ENCODE peak calls at places on chromosomes 4 and X, in nine cellular contexts. One of them, this sample, is unnamed.

GRCh38 chr4:144712775-144713174 is 66.8 kb downstream of the HHIP start:
- DNase-seq in H7: no peak
- DNase-seq in posterior vena cava: no peak
- DNase-seq in iris pigment epithelial cell: no peak
- DNase-seq in mammary epithelial cell: peak
- DNase-seq in colonic mucosa: no peak
- DNase-seq in activated CD4-positive, alpha-beta T cell treated with anti-CD3 and anti-CD28 coated beads for 1 hour: no peak
- DNase-seq in posterior cingulate gyrus: no peak
- DNase-seq in CD8-positive, alpha-beta T cell: no peak
- DNase-seq in this sample: no peak

GRCh38 chrX:31099536-31100090 is 27.8 kb upstream of the FTHL17 start:
- DNase-seq in mammary epithelial cell: peak
- DNase-seq in colonic mucosa: no peak
- DNase-seq in posterior cingulate gyrus: no peak
- DNase-seq in H7: no peak
- DNase-seq in CD8-positive, alpha-beta T cell: no peak
- DNase-seq in posterior vena cava: no peak
- DNase-seq in activated CD4-positive, alpha-beta T cell treated with anti-CD3 and anti-CD28 coated beads for 1 hour: no peak
- DNase-seq in iris pigment epithelial cell: peak
- DNase-seq in this sample: no peak

GRCh38 chr4:148443550-148444295 is 1.5 kb upstream of the NR3C2 start:
- DNase-seq in colonic mucosa: peak
- DNase-seq in H7: peak
- DNase-seq in CD8-positive, alpha-beta T cell: peak
- DNase-seq in activated CD4-positive, alpha-beta T cell treated with anti-CD3 and anti-CD28 coated beads for 1 hour: peak
- DNase-seq in posterior vena cava: peak
- DNase-seq in posterior cingulate gyrus: peak
- DNase-seq in mammary epithelial cell: no peak
- DNase-seq in iris pigment epithelial cell: peak
- DNase-seq in this sample: peak

GRCh38 chr4:73901031-73901430 is 31.8 kb downstream of the CXCL1 start:
- DNase-seq in CD8-positive, alpha-beta T cell: no peak
- DNase-seq in posterior vena cava: no peak
- DNase-seq in mammary epithelial cell: peak
- DNase-seq in posterior cingulate gyrus: no peak
- DNase-seq in H7: no peak
- DNase-seq in activated CD4-positive, alpha-beta T cell treated with anti-CD3 and anti-CD28 coated beads for 1 hour: no peak
- DNase-seq in iris pigment epithelial cell: no peak
- DNase-seq in colonic mucosa: no peak
- DNase-seq in this sample: no peak

GRCh38 chr4:187321741-187322140 is 598.1 kb upstream of the FAT1 start:
- DNase-seq in CD8-positive, alpha-beta T cell: no peak
- DNase-seq in posterior vena cava: no peak
- DNase-seq in iris pigment epithelial cell: peak
- DNase-seq in activated CD4-positive, alpha-beta T cell treated with anti-CD3 and anti-CD28 coated beads for 1 hour: no peak
- DNase-seq in mammary epithelial cell: no peak
- DNase-seq in posterior cingulate gyrus: no peak
- DNase-seq in H7: no peak
- DNase-seq in colonic mucosa: no peak
- DNase-seq in this sample: no peak

GRCh38 chr4:182554736-182555135 is 311.5 kb downstream of the TENM3 start:
- DNase-seq in H7: no peak
- DNase-seq in colonic mucosa: no peak
- DNase-seq in CD8-positive, alpha-beta T cell: no peak
- DNase-seq in posterior cingulate gyrus: no peak
- DNase-seq in activated CD4-positive, alpha-beta T cell treated with anti-CD3 and anti-CD28 coated beads for 1 hour: no peak
- DNase-seq in posterior vena cava: no peak
- DNase-seq in iris pigment epithelial cell: no peak
- DNase-seq in mammary epithelial cell: no peak
- DNase-seq in this sample: no peak

GRCh38 chr4:3365871-3366842 is 73.3 kb downstream of the RGS12 start:
- DNase-seq in mammary epithelial cell: no peak
- DNase-seq in colonic mucosa: no peak
- DNase-seq in H7: peak
- DNase-seq in posterior vena cava: no peak
- DNase-seq in CD8-positive, alpha-beta T cell: no peak
- DNase-seq in activated CD4-positive, alpha-beta T cell treated with anti-CD3 and anti-CD28 coated beads for 1 hour: no peak
- DNase-seq in iris pigment epithelial cell: no peak
- DNase-seq in posterior cingulate gyrus: no peak
- DNase-seq in this sample: no peak

GRCh38 chrX:96721398-96721797 is 36.8 kb downstream of the DIAPH2 start:
- DNase-seq in mammary epithelial cell: no peak
- DNase-seq in CD8-positive, alpha-beta T cell: no peak
- DNase-seq in posterior cingulate gyrus: no peak
- DNase-seq in activated CD4-positive, alpha-beta T cell treated with anti-CD3 and anti-CD28 coated beads for 1 hour: no peak
- DNase-seq in colonic mucosa: no peak
- DNase-seq in posterior vena cava: no peak
- DNase-seq in iris pigment epithelial cell: peak
- DNase-seq in H7: no peak
- DNase-seq in this sample: no peak

GRCh38 chrX:48989483-48989882 is 12.6 kb downstream of the GRIPAP1 start:
- DNase-seq in colonic mucosa: no peak
- DNase-seq in iris pigment epithelial cell: no peak
- DNase-seq in posterior cingulate gyrus: no peak
- DNase-seq in activated CD4-positive, alpha-beta T cell treated with anti-CD3 and anti-CD28 coated beads for 1 hour: no peak
- DNase-seq in H7: no peak
- DNase-seq in posterior vena cava: no peak
- DNase-seq in CD8-positive, alpha-beta T cell: no peak
- DNase-seq in mammary epithelial cell: no peak
- DNase-seq in this sample: peak

GRCh38 chr4:105966046-105966445 is 70.8 kb downstream of the NPNT start:
- DNase-seq in H7: no peak
- DNase-seq in mammary epithelial cell: peak
- DNase-seq in posterior vena cava: no peak
- DNase-seq in CD8-positive, alpha-beta T cell: no peak
- DNase-seq in iris pigment epithelial cell: peak
- DNase-seq in activated CD4-positive, alpha-beta T cell treated with anti-CD3 and anti-CD28 coated beads for 1 hour: no peak
- DNase-seq in posterior cingulate gyrus: no peak
- DNase-seq in colonic mucosa: no peak
- DNase-seq in this sample: no peak

GRCh38 chr4:157075811-157076577 is at the start of gene GLRB:
- DNase-seq in colonic mucosa: no peak
- DNase-seq in mammary epithelial cell: peak
- DNase-seq in activated CD4-positive, alpha-beta T cell treated with anti-CD3 and anti-CD28 coated beads for 1 hour: no peak
- DNase-seq in CD8-positive, alpha-beta T cell: no peak
- DNase-seq in posterior vena cava: peak
- DNase-seq in H7: peak
- DNase-seq in posterior cingulate gyrus: peak
- DNase-seq in iris pigment epithelial cell: peak
- DNase-seq in this sample: peak

GRCh38 chr4:123102897-123103489 is 180.6 kb upstream of the NUDT6 start:
- DNase-seq in posterior vena cava: no peak
- DNase-seq in activated CD4-positive, alpha-beta T cell treated with anti-CD3 and anti-CD28 coated beads for 1 hour: no peak
- DNase-seq in posterior cingulate gyrus: no peak
- DNase-seq in CD8-positive, alpha-beta T cell: no peak
- DNase-seq in H7: peak
- DNase-seq in colonic mucosa: no peak
- DNase-seq in iris pigment epithelial cell: peak
- DNase-seq in mammary epithelial cell: peak
- DNase-seq in this sample: no peak

GRCh38 chr4:2595436-2595835 is 59.0 kb downstream of the FAM193A start:
- DNase-seq in mammary epithelial cell: no peak
- DNase-seq in CD8-positive, alpha-beta T cell: no peak
- DNase-seq in posterior cingulate gyrus: no peak
- DNase-seq in posterior vena cava: no peak
- DNase-seq in colonic mucosa: no peak
- DNase-seq in H7: no peak
- DNase-seq in iris pigment epithelial cell: no peak
- DNase-seq in activated CD4-positive, alpha-beta T cell treated with anti-CD3 and anti-CD28 coated beads for 1 hour: no peak
- DNase-seq in this sample: no peak

GRCh38 chr4:89283226-89283974 is 24.2 kb downstream of the GPRIN3 start:
- DNase-seq in activated CD4-positive, alpha-beta T cell treated with anti-CD3 and anti-CD28 coated beads for 1 hour: no peak
- DNase-seq in mammary epithelial cell: peak
- DNase-seq in posterior cingulate gyrus: no peak
- DNase-seq in CD8-positive, alpha-beta T cell: peak
- DNase-seq in H7: no peak
- DNase-seq in colonic mucosa: peak
- DNase-seq in posterior vena cava: no peak
- DNase-seq in iris pigment epithelial cell: peak
- DNase-seq in this sample: no peak

GRCh38 chr4:7183161-7183560 is 9.2 kb upstream of the SORCS2 start:
- DNase-seq in posterior vena cava: no peak
- DNase-seq in mammary epithelial cell: no peak
- DNase-seq in posterior cingulate gyrus: no peak
- DNase-seq in CD8-positive, alpha-beta T cell: no peak
- DNase-seq in H7: no peak
- DNase-seq in colonic mucosa: no peak
- DNase-seq in activated CD4-positive, alpha-beta T cell treated with anti-CD3 and anti-CD28 coated beads for 1 hour: no peak
- DNase-seq in iris pigment epithelial cell: peak
- DNase-seq in this sample: no peak

GRCh38 chr4:177251237-177251636 is 58.4 kb upstream of the NEIL3 start:
- DNase-seq in iris pigment epithelial cell: no peak
- DNase-seq in mammary epithelial cell: no peak
- DNase-seq in posterior cingulate gyrus: no peak
- DNase-seq in activated CD4-positive, alpha-beta T cell treated with anti-CD3 and anti-CD28 coated beads for 1 hour: no peak
- DNase-seq in CD8-positive, alpha-beta T cell: no peak
- DNase-seq in posterior vena cava: no peak
- DNase-seq in colonic mucosa: peak
- DNase-seq in H7: no peak
- DNase-seq in this sample: no peak

GRCh38 chr4:124666496-124666895 is 46.0 kb downstream of the ANKRD50 start:
- DNase-seq in CD8-positive, alpha-beta T cell: no peak
- DNase-seq in posterior cingulate gyrus: no peak
- DNase-seq in iris pigment epithelial cell: no peak
- DNase-seq in posterior vena cava: no peak
- DNase-seq in mammary epithelial cell: peak
- DNase-seq in activated CD4-positive, alpha-beta T cell treated with anti-CD3 and anti-CD28 coated beads for 1 hour: no peak
- DNase-seq in H7: no peak
- DNase-seq in colonic mucosa: no peak
- DNase-seq in this sample: no peak

GRCh38 chr4:82097504-82097903 is 276.3 kb downstream of the HNRNPD start:
- DNase-seq in colonic mucosa: no peak
- DNase-seq in mammary epithelial cell: no peak
- DNase-seq in posterior cingulate gyrus: no peak
- DNase-seq in H7: no peak
- DNase-seq in activated CD4-positive, alpha-beta T cell treated with anti-CD3 and anti-CD28 coated beads for 1 hour: no peak
- DNase-seq in iris pigment epithelial cell: no peak
- DNase-seq in CD8-positive, alpha-beta T cell: no peak
- DNase-seq in posterior vena cava: no peak
- DNase-seq in this sample: no peak

GRCh38 chr4:148998719-148999118 is 556.5 kb upstream of the NR3C2 start:
- DNase-seq in mammary epithelial cell: peak
- DNase-seq in iris pigment epithelial cell: peak
- DNase-seq in posterior vena cava: no peak
- DNase-seq in colonic mucosa: no peak
- DNase-seq in posterior cingulate gyrus: no peak
- DNase-seq in activated CD4-positive, alpha-beta T cell treated with anti-CD3 and anti-CD28 coated beads for 1 hour: no peak
- DNase-seq in CD8-positive, alpha-beta T cell: no peak
- DNase-seq in H7: peak
- DNase-seq in this sample: no peak

GRCh38 chr4:79915276-79915675 is 157.8 kb downstream of the ANTXR2 start:
- DNase-seq in activated CD4-positive, alpha-beta T cell treated with anti-CD3 and anti-CD28 coated beads for 1 hour: no peak
- DNase-seq in mammary epithelial cell: no peak
- DNase-seq in posterior vena cava: no peak
- DNase-seq in iris pigment epithelial cell: no peak
- DNase-seq in H7: no peak
- DNase-seq in colonic mucosa: no peak
- DNase-seq in CD8-positive, alpha-beta T cell: no peak
- DNase-seq in posterior cingulate gyrus: no peak
- DNase-seq in this sample: no peak

GRCh38 chrX:45068555-45068954 is 132.1 kb downstream of the DIPK2B start:
- DNase-seq in H7: no peak
- DNase-seq in posterior vena cava: no peak
- DNase-seq in posterior cingulate gyrus: no peak
- DNase-seq in CD8-positive, alpha-beta T cell: no peak
- DNase-seq in activated CD4-positive, alpha-beta T cell treated with anti-CD3 and anti-CD28 coated beads for 1 hour: no peak
- DNase-seq in colonic mucosa: no peak
- DNase-seq in iris pigment epithelial cell: peak
- DNase-seq in mammary epithelial cell: no peak
- DNase-seq in this sample: no peak

GRCh38 chrX:16828126-16828908 is 41.8 kb downstream of the RBBP7 start:
- DNase-seq in CD8-positive, alpha-beta T cell: no peak
- DNase-seq in mammary epithelial cell: peak
- DNase-seq in H7: no peak
- DNase-seq in posterior vena cava: no peak
- DNase-seq in posterior cingulate gyrus: no peak
- DNase-seq in activated CD4-positive, alpha-beta T cell treated with anti-CD3 and anti-CD28 coated beads for 1 hour: no peak
- DNase-seq in iris pigment epithelial cell: peak
- DNase-seq in colonic mucosa: no peak
- DNase-seq in this sample: no peak

GRCh38 chrX:94576367-94577004 is 902.5 kb downstream of the FAM133A start:
- DNase-seq in mammary epithelial cell: no peak
- DNase-seq in activated CD4-positive, alpha-beta T cell treated with anti-CD3 and anti-CD28 coated beads for 1 hour: no peak
- DNase-seq in CD8-positive, alpha-beta T cell: no peak
- DNase-seq in posterior vena cava: no peak
- DNase-seq in H7: peak
- DNase-seq in colonic mucosa: no peak
- DNase-seq in posterior cingulate gyrus: no peak
- DNase-seq in iris pigment epithelial cell: peak
- DNase-seq in this sample: no peak

GRCh38 chr4:54094449-54094848 is 5.5 kb upstream of the GSX2 start:
- DNase-seq in H7: peak
- DNase-seq in posterior cingulate gyrus: no peak
- DNase-seq in colonic mucosa: no peak
- DNase-seq in activated CD4-positive, alpha-beta T cell treated with anti-CD3 and anti-CD28 coated beads for 1 hour: no peak
- DNase-seq in CD8-positive, alpha-beta T cell: no peak
- DNase-seq in iris pigment epithelial cell: no peak
- DNase-seq in mammary epithelial cell: no peak
- DNase-seq in posterior vena cava: no peak
- DNase-seq in this sample: no peak

GRCh38 chrX:11319689-11320302 is 26.6 kb downstream of the AMELX start:
- DNase-seq in mammary epithelial cell: no peak
- DNase-seq in H7: no peak
- DNase-seq in colonic mucosa: no peak
- DNase-seq in activated CD4-positive, alpha-beta T cell treated with anti-CD3 and anti-CD28 coated beads for 1 hour: no peak
- DNase-seq in posterior vena cava: no peak
- DNase-seq in posterior cingulate gyrus: no peak
- DNase-seq in CD8-positive, alpha-beta T cell: no peak
- DNase-seq in iris pigment epithelial cell: peak
- DNase-seq in this sample: no peak

GRCh38 chr4:168713193-168713592 is 216.3 kb downstream of the PALLD start:
- DNase-seq in CD8-positive, alpha-beta T cell: no peak
- DNase-seq in iris pigment epithelial cell: no peak
- DNase-seq in mammary epithelial cell: no peak
- DNase-seq in posterior cingulate gyrus: no peak
- DNase-seq in posterior vena cava: no peak
- DNase-seq in H7: no peak
- DNase-seq in activated CD4-positive, alpha-beta T cell treated with anti-CD3 and anti-CD28 coated beads for 1 hour: no peak
- DNase-seq in colonic mucosa: no peak
- DNase-seq in this sample: no peak

GRCh38 chr4:1792832-1793495 is at the start of gene FGFR3:
- DNase-seq in colonic mucosa: peak
- DNase-seq in mammary epithelial cell: no peak
- DNase-seq in posterior cingulate gyrus: no peak
- DNase-seq in iris pigment epithelial cell: no peak
- DNase-seq in posterior vena cava: no peak
- DNase-seq in CD8-positive, alpha-beta T cell: peak
- DNase-seq in H7: peak
- DNase-seq in activated CD4-positive, alpha-beta T cell treated with anti-CD3 and anti-CD28 coated beads for 1 hour: peak
- DNase-seq in this sample: no peak

GRCh38 chr4:4269856-4270255 is 20.1 kb downstream of the LYAR start:
- DNase-seq in iris pigment epithelial cell: peak
- DNase-seq in colonic mucosa: no peak
- DNase-seq in mammary epithelial cell: peak
- DNase-seq in CD8-positive, alpha-beta T cell: no peak
- DNase-seq in posterior cingulate gyrus: no peak
- DNase-seq in H7: no peak
- DNase-seq in posterior vena cava: no peak
- DNase-seq in activated CD4-positive, alpha-beta T cell treated with anti-CD3 and anti-CD28 coated beads for 1 hour: no peak
- DNase-seq in this sample: no peak

GRCh38 chrX:14029039-14029424 is 660 bp downstream of the GEMIN8 start:
- DNase-seq in mammary epithelial cell: peak
- DNase-seq in activated CD4-positive, alpha-beta T cell treated with anti-CD3 and anti-CD28 coated beads for 1 hour: no peak
- DNase-seq in posterior vena cava: no peak
- DNase-seq in posterior cingulate gyrus: no peak
- DNase-seq in CD8-positive, alpha-beta T cell: no peak
- DNase-seq in iris pigment epithelial cell: no peak
- DNase-seq in colonic mucosa: no peak
- DNase-seq in H7: no peak
- DNase-seq in this sample: no peak

GRCh38 chrX:84320606-84321005 is 132.6 kb upstream of the RPS6KA6 start:
- DNase-seq in H7: no peak
- DNase-seq in posterior vena cava: no peak
- DNase-seq in iris pigment epithelial cell: no peak
- DNase-seq in posterior cingulate gyrus: no peak
- DNase-seq in CD8-positive, alpha-beta T cell: no peak
- DNase-seq in colonic mucosa: no peak
- DNase-seq in mammary epithelial cell: no peak
- DNase-seq in activated CD4-positive, alpha-beta T cell treated with anti-CD3 and anti-CD28 coated beads for 1 hour: no peak
- DNase-seq in this sample: no peak

GRCh38 chr4:95106408-95106928 is 348.7 kb downstream of the BMPR1B start:
- DNase-seq in H7: no peak
- DNase-seq in posterior vena cava: no peak
- DNase-seq in posterior cingulate gyrus: no peak
- DNase-seq in mammary epithelial cell: no peak
- DNase-seq in activated CD4-positive, alpha-beta T cell treated with anti-CD3 and anti-CD28 coated beads for 1 hour: no peak
- DNase-seq in iris pigment epithelial cell: peak
- DNase-seq in CD8-positive, alpha-beta T cell: no peak
- DNase-seq in colonic mucosa: no peak
- DNase-seq in this sample: no peak

This sample was measured in chondrocyte.